ENCODE peak calls at places on chromosomes 6 and 20, in eight cellular contexts. One of them, this sample, is unnamed.

GRCh38 chr6:135624402-135625297 is 127.1 kb upstream of the AHI1 start:
- DNase-seq in COLO829: no peak
- DNase-seq in HT1080: no peak
- DNase-seq in stimulated activated CD4-positive, alpha-beta T cell treated with anti-CD3 and anti-CD28 coated beads, Interleukin-4, amount 100 ng/mL, for 48 hours: no peak
- DNase-seq in stimulated activated CD8-positive, alpha-beta memory T cell treated with anti-CD3 and anti-CD28 coated beads, Interleukin-2, amount 100 ng/mL, for 1 hour: no peak
- DNase-seq in Right ventricle myocardium superior: no peak
- DNase-seq in endothelial cell: no peak
- DNase-seq in cardiac fibroblast: no peak
- DNase-seq in this sample: no peak

GRCh38 chr6:43851204-43851855 is 81.3 kb downstream of the VEGFA start:
- DNase-seq in COLO829: no peak
- DNase-seq in HT1080: peak; percentile 3
- DNase-seq in stimulated activated CD4-positive, alpha-beta T cell treated with anti-CD3 and anti-CD28 coated beads, Interleukin-4, amount 100 ng/mL, for 48 hours: no peak
- DNase-seq in stimulated activated CD8-positive, alpha-beta memory T cell treated with anti-CD3 and anti-CD28 coated beads, Interleukin-2, amount 100 ng/mL, for 1 hour: no peak
- DNase-seq in Right ventricle myocardium superior: no peak
- DNase-seq in endothelial cell: no peak
- DNase-seq in cardiac fibroblast: peak; percentile 88
- DNase-seq in this sample: no peak

GRCh38 chr6:39880521-39881048 is 53.7 kb downstream of the MOCS1 start:
- DNase-seq in COLO829: no peak
- DNase-seq in HT1080: no peak
- DNase-seq in stimulated activated CD4-positive, alpha-beta T cell treated with anti-CD3 and anti-CD28 coated beads, Interleukin-4, amount 100 ng/mL, for 48 hours: no peak
- DNase-seq in stimulated activated CD8-positive, alpha-beta memory T cell treated with anti-CD3 and anti-CD28 coated beads, Interleukin-2, amount 100 ng/mL, for 1 hour: no peak
- DNase-seq in Right ventricle myocardium superior: no peak
- DNase-seq in endothelial cell: no peak
- DNase-seq in cardiac fibroblast: no peak
- DNase-seq in this sample: no peak

GRCh38 chr6:168598251-168599117 is 157.5 kb downstream of the SMOC2 start:
- DNase-seq in COLO829: no peak
- DNase-seq in HT1080: no peak
- DNase-seq in stimulated activated CD4-positive, alpha-beta T cell treated with anti-CD3 and anti-CD28 coated beads, Interleukin-4, amount 100 ng/mL, for 48 hours: no peak
- DNase-seq in stimulated activated CD8-positive, alpha-beta memory T cell treated with anti-CD3 and anti-CD28 coated beads, Interleukin-2, amount 100 ng/mL, for 1 hour: no peak
- DNase-seq in Right ventricle myocardium superior: no peak
- DNase-seq in endothelial cell: no peak
- DNase-seq in cardiac fibroblast: no peak
- DNase-seq in this sample: no peak

GRCh38 chr20:45882469-45883099 is 1.6 kb downstream of the ZSWIM1 start:
- DNase-seq in COLO829: no peak
- DNase-seq in HT1080: no peak
- DNase-seq in stimulated activated CD4-positive, alpha-beta T cell treated with anti-CD3 and anti-CD28 coated beads, Interleukin-4, amount 100 ng/mL, for 48 hours: no peak
- DNase-seq in stimulated activated CD8-positive, alpha-beta memory T cell treated with anti-CD3 and anti-CD28 coated beads, Interleukin-2, amount 100 ng/mL, for 1 hour: no peak
- DNase-seq in Right ventricle myocardium superior: no peak
- DNase-seq in endothelial cell: no peak
- DNase-seq in cardiac fibroblast: no peak
- DNase-seq in this sample: no peak

GRCh38 chr6:165939047-165939446 is 228.6 kb downstream of the TBXT start:
- DNase-seq in COLO829: no peak
- DNase-seq in HT1080: no peak
- DNase-seq in stimulated activated CD4-positive, alpha-beta T cell treated with anti-CD3 and anti-CD28 coated beads, Interleukin-4, amount 100 ng/mL, for 48 hours: no peak
- DNase-seq in stimulated activated CD8-positive, alpha-beta memory T cell treated with anti-CD3 and anti-CD28 coated beads, Interleukin-2, amount 100 ng/mL, for 1 hour: no peak
- DNase-seq in Right ventricle myocardium superior: no peak
- DNase-seq in endothelial cell: no peak
- DNase-seq in cardiac fibroblast: no peak
- DNase-seq in this sample: no peak

GRCh38 chr20:57023997-57024396 is 242.4 kb downstream of the BMP7 start:
- DNase-seq in COLO829: no peak
- DNase-seq in HT1080: no peak
- DNase-seq in stimulated activated CD4-positive, alpha-beta T cell treated with anti-CD3 and anti-CD28 coated beads, Interleukin-4, amount 100 ng/mL, for 48 hours: no peak
- DNase-seq in stimulated activated CD8-positive, alpha-beta memory T cell treated with anti-CD3 and anti-CD28 coated beads, Interleukin-2, amount 100 ng/mL, for 1 hour: no peak
- DNase-seq in Right ventricle myocardium superior: no peak
- DNase-seq in endothelial cell: no peak
- DNase-seq in cardiac fibroblast: no peak
- DNase-seq in this sample: no peak

GRCh38 chr20:21280496-21281016 is 22.6 kb upstream of the XRN2 start:
- DNase-seq in COLO829: no peak
- DNase-seq in HT1080: no peak
- DNase-seq in stimulated activated CD4-positive, alpha-beta T cell treated with anti-CD3 and anti-CD28 coated beads, Interleukin-4, amount 100 ng/mL, for 48 hours: no peak
- DNase-seq in stimulated activated CD8-positive, alpha-beta memory T cell treated with anti-CD3 and anti-CD28 coated beads, Interleukin-2, amount 100 ng/mL, for 1 hour: no peak
- DNase-seq in Right ventricle myocardium superior: no peak
- DNase-seq in endothelial cell: no peak
- DNase-seq in cardiac fibroblast: no peak
- DNase-seq in this sample: no peak

GRCh38 chr20:62802026-62802712 is 2.5 kb upstream of the OGFR start:
- DNase-seq in COLO829: no peak
- DNase-seq in HT1080: no peak
- DNase-seq in stimulated activated CD4-positive, alpha-beta T cell treated with anti-CD3 and anti-CD28 coated beads, Interleukin-4, amount 100 ng/mL, for 48 hours: no peak
- DNase-seq in stimulated activated CD8-positive, alpha-beta memory T cell treated with anti-CD3 and anti-CD28 coated beads, Interleukin-2, amount 100 ng/mL, for 1 hour: no peak
- DNase-seq in Right ventricle myocardium superior: no peak
- DNase-seq in endothelial cell: no peak
- DNase-seq in cardiac fibroblast: no peak
- DNase-seq in this sample: no peak

GRCh38 chr6:15389079-15389758 is 143.3 kb downstream of the JARID2 start:
- DNase-seq in COLO829: no peak
- DNase-seq in HT1080: no peak
- DNase-seq in stimulated activated CD4-positive, alpha-beta T cell treated with anti-CD3 and anti-CD28 coated beads, Interleukin-4, amount 100 ng/mL, for 48 hours: no peak
- DNase-seq in stimulated activated CD8-positive, alpha-beta memory T cell treated with anti-CD3 and anti-CD28 coated beads, Interleukin-2, amount 100 ng/mL, for 1 hour: no peak
- DNase-seq in Right ventricle myocardium superior: no peak
- DNase-seq in endothelial cell: no peak
- DNase-seq in cardiac fibroblast: peak; percentile 70
- DNase-seq in this sample: no peak

GRCh38 chr6:89268776-89269175 is 46.3 kb downstream of the GABRR2 start:
- DNase-seq in COLO829: no peak
- DNase-seq in HT1080: peak; percentile 10
- DNase-seq in stimulated activated CD4-positive, alpha-beta T cell treated with anti-CD3 and anti-CD28 coated beads, Interleukin-4, amount 100 ng/mL, for 48 hours: no peak
- DNase-seq in stimulated activated CD8-positive, alpha-beta memory T cell treated with anti-CD3 and anti-CD28 coated beads, Interleukin-2, amount 100 ng/mL, for 1 hour: no peak
- DNase-seq in Right ventricle myocardium superior: no peak
- DNase-seq in endothelial cell: no peak
- DNase-seq in cardiac fibroblast: no peak
- DNase-seq in this sample: no peak

GRCh38 chr6:50185006-50185405 is 135.3 kb upstream of the DEFB112 start:
- DNase-seq in COLO829: peak; percentile 19
- DNase-seq in HT1080: peak; percentile 11
- DNase-seq in stimulated activated CD4-positive, alpha-beta T cell treated with anti-CD3 and anti-CD28 coated beads, Interleukin-4, amount 100 ng/mL, for 48 hours: no peak
- DNase-seq in stimulated activated CD8-positive, alpha-beta memory T cell treated with anti-CD3 and anti-CD28 coated beads, Interleukin-2, amount 100 ng/mL, for 1 hour: no peak
- DNase-seq in Right ventricle myocardium superior: no peak
- DNase-seq in endothelial cell: peak; percentile 28
- DNase-seq in cardiac fibroblast: no peak
- DNase-seq in this sample: no peak

GRCh38 chr6:106163446-106163965 is 77.4 kb downstream of the PRDM1 start:
- DNase-seq in COLO829: no peak
- DNase-seq in HT1080: peak; percentile 47
- DNase-seq in stimulated activated CD4-positive, alpha-beta T cell treated with anti-CD3 and anti-CD28 coated beads, Interleukin-4, amount 100 ng/mL, for 48 hours: no peak
- DNase-seq in stimulated activated CD8-positive, alpha-beta memory T cell treated with anti-CD3 and anti-CD28 coated beads, Interleukin-2, amount 100 ng/mL, for 1 hour: no peak
- DNase-seq in Right ventricle myocardium superior: no peak
- DNase-seq in endothelial cell: no peak
- DNase-seq in cardiac fibroblast: peak; percentile 79
- DNase-seq in this sample: no peak

GRCh38 chr6:142950291-142950690 is 5.3 kb upstream of the HIVEP2 start:
- DNase-seq in COLO829: no peak
- DNase-seq in HT1080: no peak
- DNase-seq in stimulated activated CD4-positive, alpha-beta T cell treated with anti-CD3 and anti-CD28 coated beads, Interleukin-4, amount 100 ng/mL, for 48 hours: no peak
- DNase-seq in stimulated activated CD8-positive, alpha-beta memory T cell treated with anti-CD3 and anti-CD28 coated beads, Interleukin-2, amount 100 ng/mL, for 1 hour: no peak
- DNase-seq in Right ventricle myocardium superior: no peak
- DNase-seq in endothelial cell: no peak
- DNase-seq in cardiac fibroblast: no peak
- DNase-seq in this sample: no peak